ENCODE peak calls at places on chromosomes 3 and 15, in seven cellular contexts. One of them, this sample, is unnamed.

GRCh38 chr15:29904731-29905417 is 82.6 kb upstream of the TJP1 start:
- DNase-seq in AG08396: no peak
- DNase-seq in AG04450: no peak
- DNase-seq in AML-193: no peak
- DNase-seq in cardiac fibroblast: no peak
- DNase-seq in hepatic stellate cell: no peak
- DNase-seq in NCI-H2171: no peak
- DNase-seq in this sample: no peak

GRCh38 chr3:82509951-82510603 is 748.6 kb upstream of the GBE1 start:
- DNase-seq in hepatic stellate cell: no peak
- DNase-seq in cardiac fibroblast: no peak
- DNase-seq in AML-193: no peak
- DNase-seq in AG04450: no peak
- DNase-seq in NCI-H2171: peak
- DNase-seq in AG08396: no peak
- DNase-seq in this sample: no peak

GRCh38 chr15:79310612-79310984 is 314 bp upstream of the TMED3 start:
- DNase-seq in AG04450: no peak
- DNase-seq in AML-193: peak
- DNase-seq in cardiac fibroblast: peak
- DNase-seq in hepatic stellate cell: no peak
- DNase-seq in AG08396: no peak
- DNase-seq in NCI-H2171: peak
- DNase-seq in this sample: no peak

GRCh38 chr3:124362418-124362817 is 367.8 kb upstream of the UMPS start:
- DNase-seq in AML-193: no peak
- DNase-seq in cardiac fibroblast: no peak
- DNase-seq in AG08396: no peak
- DNase-seq in AG04450: no peak
- DNase-seq in NCI-H2171: no peak
- DNase-seq in hepatic stellate cell: no peak
- DNase-seq in this sample: no peak

GRCh38 chr15:44231842-44232241 is 36.8 kb upstream of the FRMD5 start:
- DNase-seq in AG08396: no peak
- DNase-seq in AML-193: no peak
- DNase-seq in cardiac fibroblast: no peak
- DNase-seq in NCI-H2171: no peak
- DNase-seq in hepatic stellate cell: no peak
- DNase-seq in AG04450: no peak
- DNase-seq in this sample: no peak

GRCh38 chr15:31350771-31351170 is 24.1 kb downstream of the KLF13 start:
- DNase-seq in AG08396: no peak
- DNase-seq in AG04450: no peak
- DNase-seq in hepatic stellate cell: no peak
- DNase-seq in AML-193: no peak
- DNase-seq in cardiac fibroblast: no peak
- DNase-seq in NCI-H2171: no peak
- DNase-seq in this sample: no peak

GRCh38 chr15:58957101-58957973 is 23.9 kb upstream of the SLTM start:
- DNase-seq in hepatic stellate cell: peak
- DNase-seq in cardiac fibroblast: peak
- DNase-seq in AG04450: no peak
- DNase-seq in NCI-H2171: peak
- DNase-seq in AG08396: peak
- DNase-seq in AML-193: peak
- DNase-seq in this sample: peak

GRCh38 chr3:62607287-62608029 is 234.1 kb upstream of the FEZF2 start:
- DNase-seq in AG04450: no peak
- DNase-seq in NCI-H2171: no peak
- DNase-seq in AG08396: no peak
- DNase-seq in hepatic stellate cell: peak
- DNase-seq in cardiac fibroblast: peak
- DNase-seq in AML-193: no peak
- DNase-seq in this sample: no peak

GRCh38 chr3:146404451-146404850 is 64.9 kb downstream of the PLSCR2 start:
- DNase-seq in cardiac fibroblast: peak
- DNase-seq in AML-193: no peak
- DNase-seq in NCI-H2171: no peak
- DNase-seq in AG08396: no peak
- DNase-seq in hepatic stellate cell: no peak
- DNase-seq in AG04450: peak
- DNase-seq in this sample: no peak

GRCh38 chr3:114221881-114222264 is 15.5 kb downstream of the ZNF80 start:
- DNase-seq in NCI-H2171: no peak
- DNase-seq in cardiac fibroblast: no peak
- DNase-seq in AML-193: no peak
- DNase-seq in AG08396: no peak
- DNase-seq in AG04450: no peak
- DNase-seq in hepatic stellate cell: no peak
- DNase-seq in this sample: no peak

GRCh38 chr3:138377804-138378203 is 29.4 kb downstream of the MRAS start:
- DNase-seq in cardiac fibroblast: no peak
- DNase-seq in AML-193: no peak
- DNase-seq in AG04450: no peak
- DNase-seq in hepatic stellate cell: no peak
- DNase-seq in AG08396: no peak
- DNase-seq in NCI-H2171: no peak
- DNase-seq in this sample: no peak

GRCh38 chr15:61749169-61749568 is 311.1 kb downstream of the VPS13C start:
- DNase-seq in NCI-H2171: no peak
- DNase-seq in hepatic stellate cell: no peak
- DNase-seq in AG08396: no peak
- DNase-seq in cardiac fibroblast: no peak
- DNase-seq in AML-193: no peak
- DNase-seq in AG04450: no peak
- DNase-seq in this sample: no peak

GRCh38 chr3:101851833-101852232 is 2.5 kb downstream of the NFKBIZ start:
- DNase-seq in AML-193: peak
- DNase-seq in hepatic stellate cell: no peak
- DNase-seq in cardiac fibroblast: peak
- DNase-seq in AG08396: no peak
- DNase-seq in NCI-H2171: no peak
- DNase-seq in AG04450: no peak
- DNase-seq in this sample: no peak

GRCh38 chr3:119912220-119912619 is 130.3 kb downstream of the NR1I2 start:
- DNase-seq in AG08396: no peak
- DNase-seq in hepatic stellate cell: no peak
- DNase-seq in AG04450: no peak
- DNase-seq in AML-193: no peak
- DNase-seq in NCI-H2171: no peak
- DNase-seq in cardiac fibroblast: peak
- DNase-seq in this sample: no peak

GRCh38 chr3:104040896-104041295 is 1325.8 kb upstream of the ALCAM start:
- DNase-seq in AML-193: no peak
- DNase-seq in AG08396: no peak
- DNase-seq in NCI-H2171: no peak
- DNase-seq in AG04450: no peak
- DNase-seq in cardiac fibroblast: no peak
- DNase-seq in hepatic stellate cell: no peak
- DNase-seq in this sample: no peak

GRCh38 chr3:71680588-71680987 is 44.6 kb downstream of the EIF4E3 start:
- DNase-seq in hepatic stellate cell: peak
- DNase-seq in AG04450: no peak
- DNase-seq in AG08396: peak
- DNase-seq in NCI-H2171: no peak
- DNase-seq in AML-193: no peak
- DNase-seq in cardiac fibroblast: peak
- DNase-seq in this sample: no peak

GRCh38 chr3:68936855-68937254 is 4.5 kb upstream of the TAFA4 start:
- DNase-seq in AG04450: no peak
- DNase-seq in NCI-H2171: no peak
- DNase-seq in AML-193: no peak
- DNase-seq in hepatic stellate cell: no peak
- DNase-seq in AG08396: no peak
- DNase-seq in cardiac fibroblast: no peak
- DNase-seq in this sample: no peak

GRCh38 chr15:61228025-61228901 is 839 bp downstream of the RORA start:
- DNase-seq in hepatic stellate cell: peak
- DNase-seq in NCI-H2171: peak
- DNase-seq in cardiac fibroblast: peak
- DNase-seq in AG08396: peak
- DNase-seq in AG04450: no peak
- DNase-seq in AML-193: no peak
- DNase-seq in this sample: no peak

GRCh38 chr3:10757021-10757820 is 58.8 kb upstream of the SLC6A11 start:
- DNase-seq in AG08396: no peak
- DNase-seq in AG04450: no peak
- DNase-seq in cardiac fibroblast: peak
- DNase-seq in AML-193: no peak
- DNase-seq in hepatic stellate cell: no peak
- DNase-seq in NCI-H2171: no peak
- DNase-seq in this sample: no peak

GRCh38 chr15:69593981-69594966 is 141.7 kb downstream of the RPLP1 start:
- DNase-seq in NCI-H2171: peak
- DNase-seq in hepatic stellate cell: peak
- DNase-seq in AG04450: no peak
- DNase-seq in AG08396: peak
- DNase-seq in cardiac fibroblast: peak
- DNase-seq in AML-193: no peak
- DNase-seq in this sample: no peak

GRCh38 chr15:60328852-60329443 is 68.8 kb downstream of the ANXA2 start:
- DNase-seq in AG04450: no peak
- DNase-seq in NCI-H2171: no peak
- DNase-seq in hepatic stellate cell: no peak
- DNase-seq in cardiac fibroblast: peak
- DNase-seq in AML-193: peak
- DNase-seq in AG08396: no peak
- DNase-seq in this sample: peak

GRCh38 chr3:150588027-150588830 is 14.9 kb upstream of the SELENOT start:
- DNase-seq in AML-193: no peak
- DNase-seq in AG04450: no peak
- DNase-seq in hepatic stellate cell: no peak
- DNase-seq in AG08396: no peak
- DNase-seq in NCI-H2171: no peak
- DNase-seq in cardiac fibroblast: no peak
- DNase-seq in this sample: no peak

GRCh38 chr3:151047636-151048035 is 37.8 kb upstream of the MED12L start:
- DNase-seq in AG04450: no peak
- DNase-seq in NCI-H2171: peak
- DNase-seq in hepatic stellate cell: peak
- DNase-seq in cardiac fibroblast: peak
- DNase-seq in AG08396: no peak
- DNase-seq in AML-193: no peak
- DNase-seq in this sample: no peak

GRCh38 chr3:147390589-147391569 is 15.5 kb downstream of the ZIC4 start:
- DNase-seq in NCI-H2171: no peak
- DNase-seq in AML-193: no peak
- DNase-seq in hepatic stellate cell: no peak
- DNase-seq in AG04450: no peak
- DNase-seq in cardiac fibroblast: no peak
- DNase-seq in AG08396: no peak
- DNase-seq in this sample: no peak

GRCh38 chr15:73921257-73921890 is 4.9 kb upstream of the LOXL1 start:
- DNase-seq in AG08396: no peak
- DNase-seq in cardiac fibroblast: no peak
- DNase-seq in NCI-H2171: peak
- DNase-seq in AML-193: no peak
- DNase-seq in hepatic stellate cell: no peak
- DNase-seq in AG04450: no peak
- DNase-seq in this sample: no peak

GRCh38 chr15:66882251-66883020 is 180.4 kb downstream of the SMAD6 start:
- DNase-seq in AG08396: peak
- DNase-seq in hepatic stellate cell: peak
- DNase-seq in AML-193: no peak
- DNase-seq in NCI-H2171: no peak
- DNase-seq in cardiac fibroblast: peak
- DNase-seq in AG04450: peak
- DNase-seq in this sample: no peak

GRCh38 chr15:63539517-63539916 is 35.1 kb downstream of the USP3 start:
- DNase-seq in AML-193: no peak
- DNase-seq in cardiac fibroblast: no peak
- DNase-seq in hepatic stellate cell: no peak
- DNase-seq in NCI-H2171: peak
- DNase-seq in AG08396: no peak
- DNase-seq in AG04450: no peak
- DNase-seq in this sample: no peak

GRCh38 chr3:196399485-196399945 is 32.7 kb downstream of the UBXN7 start:
- DNase-seq in NCI-H2171: no peak
- DNase-seq in AG04450: no peak
- DNase-seq in AML-193: no peak
- DNase-seq in AG08396: peak
- DNase-seq in cardiac fibroblast: peak
- DNase-seq in hepatic stellate cell: peak
- DNase-seq in this sample: no peak

GRCh38 chr3:15269091-15269989 is 63.0 kb downstream of the SH3BP5 start:
- DNase-seq in cardiac fibroblast: peak
- DNase-seq in AG08396: peak
- DNase-seq in NCI-H2171: peak
- DNase-seq in AML-193: peak
- DNase-seq in hepatic stellate cell: peak
- DNase-seq in AG04450: peak
- DNase-seq in this sample: peak

GRCh38 chr3:159077860-159078259 is 276.0 kb downstream of the MFSD1 start:
- DNase-seq in cardiac fibroblast: peak
- DNase-seq in AG04450: peak
- DNase-seq in NCI-H2171: no peak
- DNase-seq in AML-193: no peak
- DNase-seq in AG08396: peak
- DNase-seq in hepatic stellate cell: no peak
- DNase-seq in this sample: no peak

GRCh38 chr15:77059761-77060345 is 11.1 kb downstream of the TSPAN3 start:
- DNase-seq in AG08396: no peak
- DNase-seq in hepatic stellate cell: no peak
- DNase-seq in AML-193: no peak
- DNase-seq in AG04450: no peak
- DNase-seq in cardiac fibroblast: peak
- DNase-seq in NCI-H2171: no peak
- DNase-seq in this sample: no peak

GRCh38 chr3:138227650-138228049 is 40.5 kb downstream of the ARMC8 start:
- DNase-seq in AML-193: no peak
- DNase-seq in NCI-H2171: no peak
- DNase-seq in hepatic stellate cell: peak
- DNase-seq in AG08396: no peak
- DNase-seq in AG04450: peak
- DNase-seq in cardiac fibroblast: peak
- DNase-seq in this sample: no peak

GRCh38 chr3:48598323-48599076 is 3.4 kb upstream of the COL7A1 start:
- DNase-seq in hepatic stellate cell: peak
- DNase-seq in AG04450: peak
- DNase-seq in cardiac fibroblast: peak
- DNase-seq in AML-193: no peak
- DNase-seq in AG08396: peak
- DNase-seq in NCI-H2171: no peak
- DNase-seq in this sample: no peak

GRCh38 chr3:70889162-70890045 is 577.0 kb upstream of the MDFIC2 start:
- DNase-seq in AG04450: no peak
- DNase-seq in AG08396: no peak
- DNase-seq in NCI-H2171: no peak
- DNase-seq in AML-193: no peak
- DNase-seq in hepatic stellate cell: no peak
- DNase-seq in cardiac fibroblast: peak
- DNase-seq in this sample: no peak

GRCh38 chr3:170721563-170721962 is 135.7 kb upstream of the SLC7A14 start:
- DNase-seq in AG08396: no peak
- DNase-seq in NCI-H2171: no peak
- DNase-seq in cardiac fibroblast: no peak
- DNase-seq in hepatic stellate cell: no peak
- DNase-seq in AML-193: no peak
- DNase-seq in AG04450: no peak
- DNase-seq in this sample: no peak

GRCh38 chr3:174191380-174191779 is 667.8 kb upstream of the NAALADL2 start:
- DNase-seq in AML-193: no peak
- DNase-seq in hepatic stellate cell: no peak
- DNase-seq in AG04450: no peak
- DNase-seq in AG08396: no peak
- DNase-seq in NCI-H2171: no peak
- DNase-seq in cardiac fibroblast: no peak
- DNase-seq in this sample: no peak